ENCODE peak calls at places on chromosome 9, in six cellular contexts. R is GM06990, E is AG09309, Q is right lobe of liver, X is epithelial cell of esophagus, G is dorsolateral prefrontal cortex. T is an unnamed sample.

GRCh38 chr9:97548379-97548778 is 46.9 kb downstream of the TMOD1 start:
- DNase-seq in X (no peak), E (no peak), Q (no peak), G (no peak), R (no peak), T (no peak)

GRCh38 chr9:136292591-136293448 is 11.1 kb downstream of the CCDC187 start:
- DNase-seq in X (no peak), G (no peak), Q (peak; percentile 21), E (no peak), R (no peak), T (no peak)

GRCh38 chr9:15293727-15294405 is 13.2 kb downstream of the TTC39B start:
- DNase-seq in G (no peak), X (no peak), Q (no peak), R (no peak), E (no peak), T (no peak)

GRCh38 chr9:3842839-3843238 is 317.0 kb upstream of the RFX3 start:
- DNase-seq in Q (no peak), G (no peak), X (no peak), E (no peak), R (no peak), T (no peak)

GRCh38 chr9:34983209-34983608 is 6.3 kb upstream of the DNAJB5 start:
- DNase-seq in R (peak; percentile 39), E (no peak), X (no peak), Q (no peak), G (no peak), T (no peak)

GRCh38 chr9:104586496-104587180 is 12.6 kb downstream of the OR13C5 start:
- DNase-seq in R (no peak), G (no peak), E (peak; percentile 14), Q (no peak), X (no peak), T (no peak)

GRCh38 chr9:124511426-124511840 is 4.2 kb upstream of the NR5A1 start:
- DNase-seq in X (no peak), G (no peak), E (no peak), Q (no peak), R (no peak), T (no peak)

GRCh38 chr9:87276327-87276841 is 221.3 kb upstream of the DAPK1 start:
- DNase-seq in Q (no peak), E (peak; percentile 85), X (peak; percentile 50), G (no peak), R (no peak), T (peak; percentile 74)

GRCh38 chr9:138011951-138012500 is 134.4 kb downstream of the CACNA1B start:
- DNase-seq in Q (no peak), E (no peak), X (no peak), R (no peak), G (no peak), T (no peak)

GRCh38 chr9:84266087-84266561 is 74.4 kb downstream of the SLC28A3 start:
- DNase-seq in R (no peak), Q (no peak), E (no peak), X (peak; percentile 16), G (no peak), T (no peak)

GRCh38 chr9:36895744-36896260 is 138.3 kb downstream of the PAX5 start:
- DNase-seq in Q (no peak), G (no peak), X (no peak), E (no peak), R (no peak), T (no peak)
- H3K4me3 ChIP-seq in Q (no peak overlapping the region), G (no peak overlapping the region), X (no peak overlapping the region), E (no peak overlapping the region), R (no peak overlapping the region), T (no peak overlapping the region)

DNA sequence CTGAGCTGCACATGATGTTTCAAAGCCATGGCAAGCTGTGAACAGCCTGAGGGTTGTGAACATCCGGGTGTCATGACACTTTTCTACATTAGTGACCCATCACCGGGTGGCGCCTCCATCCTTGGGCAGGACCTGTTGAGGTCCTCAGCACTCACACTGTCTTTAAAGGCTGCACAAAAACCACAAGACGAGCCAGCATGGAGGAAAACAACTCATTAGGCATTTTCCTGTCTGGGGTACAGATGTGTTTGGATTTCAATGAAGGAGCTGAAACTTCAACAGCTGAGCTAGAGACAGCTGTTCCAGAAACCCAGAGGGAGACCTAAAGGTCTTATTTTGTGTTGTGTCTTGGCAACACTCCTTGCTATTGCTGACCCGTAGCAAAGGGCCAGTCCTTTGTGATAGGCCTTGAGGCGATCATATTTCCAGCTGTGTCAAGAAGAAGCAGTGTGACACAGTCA is 151.9 kb upstream of the VLDLR start:
- DNase-seq in X (peak; percentile 25), Q (peak; percentile 46), E (no peak), R (no peak), G (no peak), T (no peak)
- TF ChIP-seq CTCF in X (no peak), Q (peak; percentile 20), E (peak; percentile 18), R (peak; percentile 27), G (no peak), T (peak; percentile 28)

GRCh38 chr9:135060461-135061116 is 26.9 kb upstream of the OLFM1 start:
- DNase-seq in Q (no peak), E (no peak), X (no peak), G (no peak), R (no peak), T (no peak)

GRCh38 chr9:135065804-135066203 is 21.7 kb upstream of the OLFM1 start:
- DNase-seq in X (no peak), R (no peak), E (no peak), Q (no peak), G (peak; percentile 2), T (no peak)

GRCh38 chr9:135065151-135065550 is 22.3 kb upstream of the OLFM1 start:
- DNase-seq in Q (no peak), X (no peak), E (no peak), R (no peak), G (peak; percentile 6), T (no peak)

GRCh38 chr9:135061441-135061840 is 26.0 kb upstream of the OLFM1 start:
- DNase-seq in Q (peak; percentile 7), G (no peak), E (no peak), R (no peak), X (no peak), T (no peak)

GRCh38 chr9:135062254-135062653 is 25.2 kb upstream of the OLFM1 start:
- DNase-seq in G (no peak), Q (no peak), X (no peak), E (no peak), R (no peak), T (no peak)
- H3K4me3 ChIP-seq in G (no peak overlapping the region), Q (no peak overlapping the region), X (no peak overlapping the region), E (no peak overlapping the region), R (no peak overlapping the region), T (no peak overlapping the region)

GRCh38 chr9:134458111-134458845 is 132.0 kb downstream of the RXRA start:
- DNase-seq in G (no peak), E (no peak), Q (peak; percentile 20), X (no peak), R (no peak), T (no peak)
- TF ChIP-seq CTCF in G (no peak), E (no peak), Q (no peak), X (no peak), R (no peak), T (no peak)

DNA sequence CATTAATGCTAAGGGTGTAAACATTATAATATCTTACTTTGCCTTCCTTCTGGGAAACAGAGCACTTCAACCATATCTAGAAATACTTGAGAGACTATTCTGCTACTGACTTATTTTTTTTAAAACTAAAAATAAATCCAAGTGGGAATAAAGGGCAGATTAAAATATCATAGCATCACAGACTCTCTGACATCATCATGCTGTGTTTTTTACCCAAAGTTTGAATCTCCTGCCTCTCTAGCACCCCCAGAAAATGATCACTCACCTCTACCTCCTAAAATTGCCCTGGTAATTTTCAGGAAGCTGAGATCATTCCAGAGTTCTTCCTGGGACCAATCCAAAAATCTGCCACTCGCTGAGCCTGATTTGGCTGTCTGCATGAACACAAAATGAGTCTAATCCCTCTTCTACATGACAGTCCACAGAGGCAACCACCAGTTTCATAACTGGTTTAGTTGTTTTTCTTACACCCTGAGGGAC is 813.8 kb upstream of the DMAC1 start:
- DNase-seq in R (no peak), Q (no peak), X (no peak), E (no peak), G (no peak), T (no peak)
- H3K4me3 ChIP-seq in R (no peak overlapping the region), Q (no peak overlapping the region), X (no peak overlapping the region), E (no peak overlapping the region), G (no peak overlapping the region), T (no peak overlapping the region)

DNA sequence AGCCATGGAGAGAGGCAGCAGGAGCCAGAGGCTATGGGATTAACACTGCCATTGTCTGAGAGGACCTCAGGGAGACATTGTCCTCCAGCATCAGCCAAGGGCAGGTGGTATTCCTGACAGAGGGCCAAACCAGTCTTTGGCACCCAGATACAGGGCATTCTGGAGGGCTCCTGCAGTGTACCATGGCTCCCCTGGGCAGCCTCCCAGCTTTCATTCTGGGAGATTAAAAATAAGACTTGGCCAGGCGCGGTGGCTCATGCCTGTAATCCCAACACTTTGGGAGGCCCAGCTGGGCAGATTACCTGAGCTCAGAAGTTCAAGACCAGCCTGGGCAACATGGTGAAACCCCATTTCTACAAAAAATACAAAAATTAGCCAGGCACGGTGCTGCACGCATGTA is 4.2 kb downstream of the MTAP start:
- DNase-seq in R (no peak), X (no peak), G (no peak), E (no peak), Q (no peak), T (no peak)
- TF ChIP-seq CTCF in R (no peak), X (no peak), G (no peak), E (no peak), Q (no peak), T (no peak)